ENCODE peak calls at places on chromosomes 4 and X, in five cellular contexts. One of them, this sample, is unnamed.
A peak's percentile ranks its signal among the peaks of the same experiment; 100 is the strongest.

GRCh38 chr4:60531790-60532189 is 668.3 kb upstream of the ADGRL3 start:
- DNase-seq in lower lobe of right lung: no peak
- DNase-seq in psoas muscle: no peak
- DNase-seq in fibroblast of lung: no peak
- DNase-seq in adrenal gland: no peak
- DNase-seq in this sample: no peak

GRCh38 chr4:184529283-184529682 is 54.9 kb upstream of the IRF2 start:
- DNase-seq in lower lobe of right lung: no peak
- DNase-seq in psoas muscle: no peak
- DNase-seq in fibroblast of lung: no peak
- DNase-seq in adrenal gland: no peak
- DNase-seq in this sample: no peak

GRCh38 chr4:673349-674091 is 556 bp downstream of the ATP5ME start:
- DNase-seq in lower lobe of right lung: peak; percentile 81
- DNase-seq in psoas muscle: peak; percentile 57
- DNase-seq in fibroblast of lung: no peak
- DNase-seq in adrenal gland: peak; percentile 66
- DNase-seq in this sample: no peak

GRCh38 chr4:146059153-146059552 is 116.4 kb upstream of the LSM6 start:
- DNase-seq in lower lobe of right lung: no peak
- DNase-seq in psoas muscle: no peak
- DNase-seq in fibroblast of lung: no peak
- DNase-seq in adrenal gland: no peak
- DNase-seq in this sample: no peak

GRCh38 chrX:22800360-22800759 is 199.4 kb upstream of the DDX53 start:
- DNase-seq in lower lobe of right lung: no peak
- DNase-seq in psoas muscle: no peak
- DNase-seq in fibroblast of lung: peak; percentile 91
- DNase-seq in adrenal gland: peak; percentile 29
- DNase-seq in this sample: peak; percentile 92

GRCh38 chrX:107324493-107325310 is 118.3 kb downstream of the DNAAF6 start:
- DNase-seq in lower lobe of right lung: peak; percentile 48
- DNase-seq in psoas muscle: peak; percentile 16
- DNase-seq in fibroblast of lung: peak; percentile 24
- DNase-seq in adrenal gland: peak; percentile 47
- DNase-seq in this sample: peak; percentile 96

GRCh38 chr4:101418055-101418454 is 70.7 kb upstream of the PPP3CA start:
- DNase-seq in lower lobe of right lung: no peak
- DNase-seq in psoas muscle: no peak
- DNase-seq in fibroblast of lung: no peak
- DNase-seq in adrenal gland: no peak
- DNase-seq in this sample: no peak

GRCh38 chr4:1471443-1472147 is 65.4 kb upstream of the NKX1-1 start:
- DNase-seq in lower lobe of right lung: peak; percentile 32
- DNase-seq in psoas muscle: no peak
- DNase-seq in fibroblast of lung: no peak
- DNase-seq in adrenal gland: peak; percentile 4
- DNase-seq in this sample: no peak

GRCh38 chr4:5706486-5707290 is 1.7 kb downstream of the EVC2 start:
- DNase-seq in lower lobe of right lung: no peak
- DNase-seq in psoas muscle: no peak
- DNase-seq in fibroblast of lung: no peak
- DNase-seq in adrenal gland: no peak
- DNase-seq in this sample: no peak

GRCh38 chr4:78213218-78213617 is 156.1 kb downstream of the FRAS1 start:
- DNase-seq in lower lobe of right lung: no peak
- DNase-seq in psoas muscle: no peak
- DNase-seq in fibroblast of lung: no peak
- DNase-seq in adrenal gland: no peak
- DNase-seq in this sample: no peak

GRCh38 chr4:175373031-175373430 is 439.0 kb downstream of the GPM6A start:
- DNase-seq in lower lobe of right lung: no peak
- DNase-seq in psoas muscle: no peak
- DNase-seq in fibroblast of lung: peak; percentile 54
- DNase-seq in adrenal gland: no peak
- DNase-seq in this sample: no peak

GRCh38 chr4:95410387-95411005 is 138.3 kb downstream of the UNC5C start:
- DNase-seq in lower lobe of right lung: no peak
- DNase-seq in psoas muscle: no peak
- DNase-seq in fibroblast of lung: no peak
- DNase-seq in adrenal gland: no peak
- DNase-seq in this sample: no peak

GRCh38 chrX:37993857-37994619 is 12.3 kb upstream of the SYTL5 start:
- DNase-seq in lower lobe of right lung: peak; percentile 47
- DNase-seq in psoas muscle: no peak
- DNase-seq in fibroblast of lung: no peak
- DNase-seq in adrenal gland: no peak
- DNase-seq in this sample: no peak

GRCh38 chr4:94757192-94758140 is at the start of gene BMPR1B:
- DNase-seq in lower lobe of right lung: no peak
- DNase-seq in psoas muscle: no peak
- DNase-seq in fibroblast of lung: peak; percentile 71
- DNase-seq in adrenal gland: peak; percentile 14
- DNase-seq in this sample: peak; percentile 70

GRCh38 chr4:182449186-182449880 is 206.1 kb downstream of the TENM3 start:
- DNase-seq in lower lobe of right lung: no peak
- DNase-seq in psoas muscle: no peak
- DNase-seq in fibroblast of lung: peak; percentile 48
- DNase-seq in adrenal gland: peak; percentile 61
- DNase-seq in this sample: no peak

GRCh38 chrX:69189972-69190371 is 24.7 kb upstream of the PJA1 start:
- DNase-seq in lower lobe of right lung: no peak
- DNase-seq in psoas muscle: no peak
- DNase-seq in fibroblast of lung: peak; percentile 78
- DNase-seq in adrenal gland: no peak
- DNase-seq in this sample: peak; percentile 72

GRCh38 chr4:56619160-56619559 is 61.9 kb downstream of the HOPX start:
- DNase-seq in lower lobe of right lung: no peak
- DNase-seq in psoas muscle: no peak
- DNase-seq in fibroblast of lung: peak; percentile 42
- DNase-seq in adrenal gland: no peak
- DNase-seq in this sample: peak; percentile 31

GRCh38 chr4:100588076-100588475 is 70.3 kb upstream of the EMCN start:
- DNase-seq in lower lobe of right lung: no peak
- DNase-seq in psoas muscle: no peak
- DNase-seq in fibroblast of lung: no peak
- DNase-seq in adrenal gland: no peak
- DNase-seq in this sample: no peak

GRCh38 chrX:110180176-110180927 is 137.5 kb downstream of the AMMECR1 start:
- DNase-seq in lower lobe of right lung: no peak
- DNase-seq in psoas muscle: no peak
- DNase-seq in fibroblast of lung: peak; percentile 55
- DNase-seq in adrenal gland: peak; percentile 74
- DNase-seq in this sample: no peak

GRCh38 chr4:53465891-53466290 is 88.5 kb downstream of the FIP1L1 start:
- DNase-seq in lower lobe of right lung: no peak
- DNase-seq in psoas muscle: no peak
- DNase-seq in fibroblast of lung: no peak
- DNase-seq in adrenal gland: no peak
- DNase-seq in this sample: no peak

GRCh38 chr4:48016141-48017107 is at the start of the genes CNGA1 and NIPAL1:
- DNase-seq in lower lobe of right lung: peak; percentile 87
- DNase-seq in psoas muscle: peak; percentile 72
- DNase-seq in fibroblast of lung: peak; percentile 40
- DNase-seq in adrenal gland: peak; percentile 79
- DNase-seq in this sample: peak; percentile 68

GRCh38 chr4:2330119-2331042 is 68.5 kb upstream of the MXD4 start:
- DNase-seq in lower lobe of right lung: no peak
- DNase-seq in psoas muscle: no peak
- DNase-seq in fibroblast of lung: peak; percentile 92
- DNase-seq in adrenal gland: peak; percentile 63
- DNase-seq in this sample: peak; percentile 88

GRCh38 chr4:75723117-75723801 is 1.1 kb upstream of the USO1 start:
- DNase-seq in lower lobe of right lung: no peak
- DNase-seq in psoas muscle: no peak
- DNase-seq in fibroblast of lung: no peak
- DNase-seq in adrenal gland: no peak
- DNase-seq in this sample: no peak

GRCh38 chr4:152665691-152666410 is 13.9 kb downstream of the TMEM154 start:
- DNase-seq in lower lobe of right lung: no peak
- DNase-seq in psoas muscle: no peak
- DNase-seq in fibroblast of lung: no peak
- DNase-seq in adrenal gland: no peak
- DNase-seq in this sample: no peak

GRCh38 chrX:69093960-69094935 is 71.0 kb downstream of the PJA1 start:
- DNase-seq in lower lobe of right lung: no peak
- DNase-seq in psoas muscle: no peak
- DNase-seq in fibroblast of lung: peak; percentile 71
- DNase-seq in adrenal gland: peak; percentile 41
- DNase-seq in this sample: peak; percentile 76

GRCh38 chr4:25283948-25284347 is 28.6 kb upstream of the ZCCHC4 start:
- DNase-seq in lower lobe of right lung: no peak
- DNase-seq in psoas muscle: no peak
- DNase-seq in fibroblast of lung: no peak
- DNase-seq in adrenal gland: no peak
- DNase-seq in this sample: no peak

GRCh38 chr4:23889814-23890269 is at the start of gene PPARGC1A:
- DNase-seq in lower lobe of right lung: peak; percentile 62
- DNase-seq in psoas muscle: peak; percentile 51
- DNase-seq in fibroblast of lung: peak; percentile 77
- DNase-seq in adrenal gland: peak; percentile 71
- DNase-seq in this sample: peak; percentile 87

GRCh38 chr4:46444318-46444717 is 54.4 kb upstream of the GABRA2 start:
- DNase-seq in lower lobe of right lung: no peak
- DNase-seq in psoas muscle: no peak
- DNase-seq in fibroblast of lung: peak; percentile 39
- DNase-seq in adrenal gland: no peak
- DNase-seq in this sample: peak; percentile 51

GRCh38 chr4:155972098-155972497 is 18.4 kb upstream of the CTSO start:
- DNase-seq in lower lobe of right lung: no peak
- DNase-seq in psoas muscle: no peak
- DNase-seq in fibroblast of lung: peak; percentile 55
- DNase-seq in adrenal gland: peak; percentile 8
- DNase-seq in this sample: peak; percentile 57

GRCh38 chr4:138945401-138945800 is 70.2 kb upstream of the NOCT start:
- DNase-seq in lower lobe of right lung: no peak
- DNase-seq in psoas muscle: no peak
- DNase-seq in fibroblast of lung: no peak
- DNase-seq in adrenal gland: no peak
- DNase-seq in this sample: no peak

GRCh38 chr4:145234086-145234694 is 53.8 kb upstream of the OTUD4 start:
- DNase-seq in lower lobe of right lung: no peak
- DNase-seq in psoas muscle: no peak
- DNase-seq in fibroblast of lung: peak; percentile 77
- DNase-seq in adrenal gland: peak; percentile 16
- DNase-seq in this sample: peak; percentile 78

GRCh38 chr4:40621229-40621591 is 8.5 kb downstream of the RBM47 start:
- DNase-seq in lower lobe of right lung: no peak
- DNase-seq in psoas muscle: no peak
- DNase-seq in fibroblast of lung: no peak
- DNase-seq in adrenal gland: no peak
- DNase-seq in this sample: no peak
- H3K27ac ChIP-seq in lower lobe of right lung: peak overlapping the region; percentile 73
- H3K27ac ChIP-seq in psoas muscle: no peak overlapping the region
- H3K27ac ChIP-seq in fibroblast of lung: no peak overlapping the region
- H3K27ac ChIP-seq in adrenal gland: peak overlapping the region; percentile 55
- H3K27ac ChIP-seq in this sample: no peak overlapping the region

GRCh38 chr4:81039351-81040174 is 9.1 kb downstream of the BMP3 start:
- DNase-seq in lower lobe of right lung: peak; percentile 52
- DNase-seq in psoas muscle: no peak
- DNase-seq in fibroblast of lung: no peak
- DNase-seq in adrenal gland: no peak
- DNase-seq in this sample: no peak

GRCh38 chr4:81040175-81040659 is 9.7 kb downstream of the BMP3 start:
- DNase-seq in lower lobe of right lung: no peak
- DNase-seq in psoas muscle: no peak
- DNase-seq in fibroblast of lung: peak; percentile 56
- DNase-seq in adrenal gland: no peak
- DNase-seq in this sample: peak; percentile 55

GRCh38 chr4:81042578-81043365 is 12.3 kb downstream of the BMP3 start:
- DNase-seq in lower lobe of right lung: no peak
- DNase-seq in psoas muscle: no peak
- DNase-seq in fibroblast of lung: no peak
- DNase-seq in adrenal gland: no peak
- DNase-seq in this sample: no peak

GRCh38 chr4:81032805-81033684 is 2.5 kb downstream of the BMP3 start:
- DNase-seq in lower lobe of right lung: no peak
- DNase-seq in psoas muscle: no peak
- DNase-seq in fibroblast of lung: no peak
- DNase-seq in adrenal gland: no peak
- DNase-seq in this sample: no peak

GRCh38 chr4:81038636-81039350 is 8.3 kb downstream of the BMP3 start:
- DNase-seq in lower lobe of right lung: no peak
- DNase-seq in psoas muscle: no peak
- DNase-seq in fibroblast of lung: no peak
- DNase-seq in adrenal gland: no peak
- DNase-seq in this sample: no peak
- H3K4me3 ChIP-seq in lower lobe of right lung: no peak overlapping the region
- H3K4me3 ChIP-seq in psoas muscle: no peak overlapping the region
- H3K4me3 ChIP-seq in fibroblast of lung: no peak overlapping the region
- H3K4me3 ChIP-seq in adrenal gland: no peak overlapping the region
- H3K4me3 ChIP-seq in this sample: no peak overlapping the region

DNA sequence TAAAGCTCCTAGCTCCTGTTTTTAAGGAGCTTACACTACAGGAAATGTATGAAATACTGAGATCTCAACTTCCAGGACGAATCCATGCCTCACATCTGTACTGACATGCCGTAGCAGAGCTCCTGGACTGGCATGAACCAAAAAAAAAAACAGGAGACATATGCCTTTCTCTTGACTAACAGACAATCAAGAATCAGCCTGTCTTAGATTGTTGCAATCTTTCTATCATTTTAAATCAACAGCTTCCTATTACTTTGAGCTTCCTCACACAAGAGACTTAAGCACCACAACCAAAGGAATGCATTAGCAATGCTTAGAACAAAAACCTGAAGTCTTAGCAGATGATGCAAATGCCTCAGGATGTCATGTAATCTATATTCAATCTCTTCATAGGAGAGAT is 34.7 kb upstream of the AREG start:
- DNase-seq in lower lobe of right lung: no peak
- DNase-seq in psoas muscle: no peak
- DNase-seq in fibroblast of lung: no peak
- DNase-seq in adrenal gland: no peak
- DNase-seq in this sample: no peak
- H3K27ac ChIP-seq in lower lobe of right lung: no peak overlapping the region
- H3K27ac ChIP-seq in psoas muscle: no peak overlapping the region
- H3K27ac ChIP-seq in fibroblast of lung: no peak overlapping the region
- H3K27ac ChIP-seq in adrenal gland: no peak overlapping the region
- H3K27ac ChIP-seq in this sample: no peak overlapping the region

DNA sequence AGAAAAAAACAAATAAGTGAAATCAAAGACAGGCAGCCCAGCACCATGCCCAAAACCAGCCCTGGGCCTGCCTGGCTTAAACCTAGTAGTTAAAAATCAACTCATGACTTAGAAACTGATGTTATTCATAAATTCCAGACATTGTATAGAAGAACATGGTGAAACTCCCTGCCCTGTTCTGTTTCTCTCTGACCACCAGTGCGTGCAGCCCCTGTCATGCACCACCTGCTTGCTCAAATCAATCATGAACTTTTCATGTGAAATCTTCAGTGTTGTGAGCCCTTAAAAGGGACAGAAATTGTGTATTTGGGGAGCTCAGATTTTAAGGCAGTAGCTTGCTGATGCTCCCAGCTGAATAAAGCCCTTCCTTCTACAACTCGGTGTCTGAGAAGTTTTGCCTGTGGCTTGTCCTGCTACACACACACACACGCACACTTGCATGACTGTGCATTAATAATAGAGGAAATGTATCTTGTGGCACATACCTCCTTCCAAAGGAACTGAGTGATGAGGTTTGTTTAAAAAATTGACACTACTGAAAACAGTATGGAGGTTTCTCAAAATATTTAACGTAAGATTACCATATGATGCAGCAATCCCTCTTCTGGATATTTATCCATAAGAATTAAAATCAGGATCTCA is 39.2 kb upstream of the UGT2B7 start:
- DNase-seq in lower lobe of right lung: no peak
- DNase-seq in psoas muscle: no peak
- DNase-seq in fibroblast of lung: no peak
- DNase-seq in adrenal gland: no peak
- DNase-seq in this sample: peak; percentile 5
- H3K4me3 ChIP-seq in lower lobe of right lung: no peak overlapping the region
- H3K4me3 ChIP-seq in psoas muscle: no peak overlapping the region
- H3K4me3 ChIP-seq in fibroblast of lung: no peak overlapping the region
- H3K4me3 ChIP-seq in adrenal gland: no peak overlapping the region
- H3K4me3 ChIP-seq in this sample: no peak overlapping the region